ENCODE peak calls at places on chromosomes 12 and 14, in four cellular contexts. S is astrocyte of the cerebellum, Q is body of pancreas, I is gastrocnemius medialis. Y is an unnamed sample.

GRCh38 chr14:101899263-101899662 is 65.1 kb upstream of the DYNC1H1 start:
- DNase-seq in S (no peak), Q (no peak), I (no peak), Y (no peak)

GRCh38 chr12:12182926-12183325 is 83.9 kb downstream of the LRP6 start:
- DNase-seq in S (peak), Q (no peak), I (no peak), Y (no peak)

GRCh38 chr12:33370318-33370717 is 69.3 kb downstream of the SYT10 start:
- DNase-seq in S (no peak), Q (no peak), I (no peak), Y (no peak)

GRCh38 chr12:117020536-117021220 is 78.5 kb downstream of the TESC start:
- DNase-seq in S (no peak), Q (no peak), I (no peak), Y (no peak)

GRCh38 chr14:92403981-92404380 is 81.0 kb downstream of the SLC24A4 start:
- DNase-seq in S (no peak), Q (no peak), I (no peak), Y (no peak)

GRCh38 chr14:58297762-58298476 is 436 bp upstream of the ARID4A start:
- DNase-seq in S (peak), Q (peak), I (peak), Y (peak)

GRCh38 chr12:570949-571794 is 92.1 kb downstream of the NINJ2 start:
- DNase-seq in S (peak), Q (peak), I (peak), Y (peak)

GRCh38 chr12:96164951-96165858 is 29.0 kb upstream of the ELK3 start:
- DNase-seq in S (no peak), Q (peak), I (no peak), Y (no peak)

GRCh38 chr12:69688021-69688420 is 11.1 kb downstream of the BEST3 start:
- DNase-seq in S (no peak), Q (no peak), I (no peak), Y (peak)

GRCh38 chr14:37620856-37621255 is 25.4 kb downstream of the TTC6 start:
- DNase-seq in S (no peak), Q (no peak), I (no peak), Y (no peak)

GRCh38 chr12:60279224-60279623 is 683.4 kb downstream of the SLC16A7 start:
- DNase-seq in S (no peak), Q (no peak), I (no peak), Y (peak)

GRCh38 chr12:11885261-11886038 is 185.3 kb upstream of the BCL2L14 start:
- DNase-seq in S (no peak), Q (peak), I (no peak), Y (no peak)

GRCh38 chr12:111650912-111651311 is 34.8 kb downstream of the BRAP start:
- DNase-seq in S (no peak), Q (no peak), I (no peak), Y (no peak)

GRCh38 chr12:64840949-64841717 is 16.7 kb downstream of the TBC1D30 start:
- DNase-seq in S (no peak), Q (peak), I (no peak), Y (no peak)

GRCh38 chr12:5466521-5466960 is 34.6 kb downstream of the NTF3 start:
- DNase-seq in S (no peak), Q (no peak), I (no peak), Y (no peak)

GRCh38 chr12:102454808-102455760 is 25.3 kb downstream of the IGF1 start:
- DNase-seq in S (no peak), Q (peak), I (peak), Y (peak)

GRCh38 chr12:107468182-107468581 is 217.4 kb upstream of the PWP1 start:
- DNase-seq in S (no peak), Q (peak), I (no peak), Y (no peak)

GRCh38 chr14:80055912-80056801 is 155.1 kb downstream of the DIO2 start:
- DNase-seq in S (peak), Q (peak), I (no peak), Y (peak)

GRCh38 chr12:66964629-66965028 is 285.8 kb upstream of the GRIP1 start:
- DNase-seq in S (peak), Q (no peak), I (no peak), Y (peak)

GRCh38 chr12:120534203-120534702 is at the start of gene RNF10:
- DNase-seq in S (peak), Q (peak), I (peak), Y (no peak)

GRCh38 chr14:64636208-64636979 is 67.8 kb upstream of the PLEKHG3 start:
- DNase-seq in S (no peak), Q (peak), I (peak), Y (no peak)

GRCh38 chr14:33081259-33081658 is 142.6 kb downstream of the NPAS3 start:
- DNase-seq in S (no peak), Q (no peak), I (no peak), Y (no peak)

GRCh38 chr14:57928732-57929131 is 62.8 kb upstream of the SLC35F4 start:
- DNase-seq in S (no peak), Q (no peak), I (no peak), Y (no peak)

GRCh38 chr12:39619316-39619659 is 315 bp downstream of the ABCD2 start:
- DNase-seq in S (no peak), Q (no peak), I (no peak), Y (no peak)

DNA sequence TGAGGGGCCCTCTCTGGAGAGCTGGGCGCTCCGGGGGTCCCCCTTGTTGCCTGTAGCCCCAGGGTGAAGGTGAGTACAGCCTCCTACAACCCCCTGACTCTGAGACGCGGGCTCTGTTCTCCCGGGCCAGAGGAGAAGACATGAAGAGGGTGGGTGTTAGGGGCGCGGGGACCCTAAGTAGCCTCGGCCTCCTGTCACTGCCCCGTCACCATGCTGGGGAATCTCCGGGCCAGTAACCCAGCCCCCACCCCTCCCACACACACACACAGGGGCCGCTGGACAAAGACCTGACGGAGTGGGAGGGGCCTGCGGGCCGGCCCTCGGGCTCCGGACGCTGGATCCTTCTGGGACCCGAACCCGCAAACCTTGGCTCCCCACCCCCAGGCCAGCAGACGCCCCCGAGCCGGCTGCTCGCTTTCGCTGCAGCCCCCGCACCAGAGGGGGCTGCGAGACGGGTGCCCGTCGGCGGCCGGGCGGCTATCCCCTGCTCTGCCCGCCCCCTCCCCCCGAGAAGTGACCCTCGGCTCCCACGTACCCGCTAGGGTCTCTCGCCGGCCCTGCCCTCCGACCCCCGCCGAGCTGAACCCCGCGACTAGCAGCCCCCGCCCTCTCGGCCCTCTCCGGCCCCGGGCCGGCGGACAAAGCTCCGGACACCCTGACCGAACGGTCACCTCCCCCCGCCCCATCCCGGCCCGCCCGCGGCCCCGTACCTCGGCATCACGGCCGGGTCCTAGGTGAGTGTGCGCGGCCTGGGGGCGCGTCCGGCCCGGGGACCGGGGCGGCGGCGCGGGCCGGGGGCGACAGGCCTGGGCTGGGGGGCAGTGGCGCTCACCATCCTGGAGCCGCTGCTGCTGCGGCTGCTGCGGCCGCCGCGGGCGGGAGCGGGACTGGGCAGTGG is at the start of gene FIGNL2:
- DNase-seq in S (no peak), Q (no peak), I (no peak), Y (no peak)
- H3K4me3 ChIP-seq in S (peak), Q (peak), I (peak), Y (peak)

GRCh38 chr12:108635201-108635996 is 1.7 kb upstream of the SELPLG start:
- DNase-seq in S (no peak), Q (no peak), I (no peak), Y (no peak)

GRCh38 chr12:108635997-108636808 is 2.5 kb upstream of the SELPLG start:
- DNase-seq in S (no peak), Q (no peak), I (no peak), Y (no peak)

GRCh38 chr12:108633081-108633533 is 587 bp downstream of the SELPLG start:
- DNase-seq in S (no peak), Q (no peak), I (no peak), Y (no peak)

GRCh38 chr12:108634225-108634795 is 616 bp upstream of the SELPLG start:
- DNase-seq in S (no peak), Q (no peak), I (peak), Y (no peak)

GRCh38 chr12:108633534-108634224 is at the start of gene SELPLG:
- DNase-seq in S (no peak), Q (peak), I (peak), Y (no peak)
- H3K4me3 ChIP-seq in S (no peak), Q (no peak), I (peak), Y (no peak)

GRCh38 chr14:20707622-20708021 is 19.1 kb downstream of the ANG start:
- DNase-seq in S (no peak), Q (no peak), I (no peak), Y (no peak)

GRCh38 chr14:20711275-20712069 is 22.9 kb downstream of the ANG start:
- DNase-seq in S (no peak), Q (no peak), I (no peak), Y (no peak)

DNA sequence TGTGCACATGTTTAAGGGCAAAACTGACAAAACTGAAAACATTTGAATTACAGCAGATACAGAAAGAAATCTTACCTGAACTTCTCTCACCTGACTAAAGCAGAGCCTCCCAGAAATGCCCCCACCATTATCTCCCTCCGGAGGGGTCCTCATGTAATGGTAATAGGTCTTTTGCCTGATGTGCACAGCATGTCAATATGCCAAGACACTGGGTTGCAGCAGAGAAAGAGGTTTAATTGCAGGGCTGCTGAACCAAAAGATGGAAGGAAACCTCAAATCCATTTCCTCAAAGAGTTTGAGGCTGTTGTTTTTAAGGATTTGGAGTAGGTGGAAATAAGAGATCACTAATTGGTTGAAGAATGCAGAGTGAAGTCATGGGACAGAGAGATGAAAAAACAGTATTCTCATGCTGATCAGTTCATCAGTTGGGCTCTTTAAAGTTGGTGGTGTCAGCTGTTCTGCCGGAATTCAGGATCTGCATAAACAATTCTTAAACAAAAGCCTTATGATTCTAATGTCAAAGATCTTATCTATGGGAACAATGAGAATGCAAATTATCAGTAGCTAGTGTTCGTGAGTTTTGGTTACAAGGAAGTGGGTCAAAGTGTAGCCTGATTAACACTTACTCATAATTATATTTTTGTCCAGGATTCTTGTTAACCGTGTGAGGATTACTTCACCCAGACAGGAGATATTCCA is 18.2 kb downstream of the ANG start:
- DNase-seq in S (no peak), Q (no peak), I (no peak), Y (no peak)
- H3K4me3 ChIP-seq in S (no peak), Q (no peak), I (no peak), Y (no peak)

DNA sequence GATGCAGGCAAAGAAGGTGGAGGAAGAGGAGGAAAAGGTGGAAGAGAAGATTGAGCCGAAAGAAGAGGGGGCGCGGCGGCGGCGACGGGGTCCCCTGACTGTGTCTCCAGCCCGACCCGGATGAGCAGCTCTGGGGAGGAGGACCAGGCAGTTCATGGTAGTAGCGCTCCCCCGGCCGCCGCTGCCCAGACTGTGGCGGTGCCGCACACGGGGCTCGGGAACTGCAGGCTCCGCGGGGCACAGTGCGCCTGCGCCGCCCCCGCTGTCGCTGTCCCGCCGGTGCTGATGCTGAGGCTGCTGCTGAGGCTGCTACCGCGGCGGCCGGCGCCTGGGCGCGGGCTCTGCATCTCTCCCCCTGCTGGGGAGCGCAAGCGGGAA is at the start of gene KCNH5:
- DNase-seq in S (no peak), Q (peak), I (no peak), Y (no peak)
- H3K4me3 ChIP-seq in S (peak), Q (no peak), I (peak), Y (peak)

DNA sequence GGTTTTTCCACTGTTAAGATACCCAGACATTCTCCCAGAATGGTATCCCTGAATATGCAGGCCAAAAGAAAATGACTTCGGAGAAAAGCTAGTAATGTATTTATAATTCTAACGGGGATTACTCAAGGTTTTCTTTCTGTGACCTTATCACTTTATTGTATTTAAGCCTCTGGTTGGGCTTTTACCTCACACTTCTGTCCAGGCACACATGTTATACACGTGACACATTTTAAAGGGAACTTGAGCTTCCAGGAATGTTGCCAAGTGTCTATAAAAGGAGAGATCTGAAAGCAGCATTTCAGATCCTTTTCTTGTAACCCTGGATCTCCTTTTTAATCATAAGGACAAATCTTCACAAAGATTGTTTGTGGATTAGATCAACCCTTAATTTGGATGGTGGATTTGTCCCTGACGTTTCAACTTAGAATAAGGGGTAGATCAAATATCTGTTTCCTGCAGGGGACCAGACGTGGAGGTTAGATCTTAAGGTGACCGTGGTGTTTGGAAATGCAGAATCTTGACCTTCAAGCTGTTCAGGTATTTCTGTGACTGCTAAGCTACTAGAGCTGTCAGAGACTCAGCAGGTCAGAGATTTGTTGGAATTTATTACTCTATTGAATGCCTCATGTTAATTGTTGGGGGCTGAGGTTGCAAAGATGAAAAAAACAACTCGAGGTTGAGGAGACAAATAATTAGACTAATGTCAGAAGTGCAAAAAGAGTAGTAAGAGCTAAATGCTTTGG is 1.5 kb downstream of the CIPC start:
- DNase-seq in S (peak), Q (peak), I (no peak), Y (peak)
- H3K4me3 ChIP-seq in S (no peak), Q (no peak), I (peak), Y (peak)

DNA sequence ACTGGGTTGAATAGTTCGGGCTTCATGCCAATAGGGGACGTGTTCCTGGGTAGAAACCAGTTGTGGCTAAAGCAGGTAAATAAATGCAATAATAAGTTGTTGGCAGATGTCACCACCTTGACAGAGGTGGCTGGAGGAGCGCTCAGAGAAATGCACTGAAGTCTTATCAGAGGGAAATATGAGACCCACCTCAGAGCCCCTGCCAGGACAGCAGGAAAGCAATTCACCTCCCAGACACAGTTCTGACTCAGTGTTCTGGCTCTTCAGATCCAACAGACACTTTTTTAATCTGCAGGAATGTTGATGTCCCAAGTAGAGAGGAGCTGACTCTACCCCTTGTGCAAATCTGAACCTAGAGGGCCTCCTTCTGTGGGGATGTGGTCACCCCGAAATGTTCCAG is 687.1 kb upstream of the FBXO33 start:
- DNase-seq in S (peak), Q (no peak), I (no peak), Y (no peak)
- H3K4me3 ChIP-seq in S (no peak), Q (no peak), I (no peak), Y (no peak)

GRCh38 chr12:42299392-42300308 is 26.2 kb downstream of the ZCRB1 start:
- DNase-seq in S (no peak), Q (no peak), I (no peak), Y (peak)
- H3K4me3 ChIP-seq in S (no peak), Q (no peak), I (no peak), Y (no peak)

GRCh38 chr12:9740109-9740750 is 7.3 kb upstream of the CLECL1 start:
- DNase-seq in S (no peak), Q (no peak), I (no peak), Y (no peak)
- H3K4me3 ChIP-seq in S (peak), Q (no peak), I (peak), Y (peak)